ENCODE peak calls at places on chromosome 22, in six cellular contexts. One of them, this sample, is unnamed.

GRCh38 chr22:37905534-37906363 is at the start of gene MICALL1:
- DNase-seq in Peyer's patch: peak; percentile 88
- DNase-seq in psoas muscle: peak; percentile 78
- DNase-seq in heart right ventricle: peak; percentile 79
- DNase-seq in dorsolateral prefrontal cortex: peak; percentile 65
- DNase-seq in pancreas: peak; percentile 83
- DNase-seq in this sample: peak; percentile 96

GRCh38 chr22:38700271-38700788 is 413 bp downstream of the JOSD1 start:
- DNase-seq in Peyer's patch: no peak
- DNase-seq in psoas muscle: peak; percentile 79
- DNase-seq in heart right ventricle: peak; percentile 78
- DNase-seq in dorsolateral prefrontal cortex: peak; percentile 62
- DNase-seq in pancreas: peak; percentile 80
- DNase-seq in this sample: no peak

GRCh38 chr22:41940853-41941765 is 5.8 kb downstream of the CENPM start:
- DNase-seq in Peyer's patch: peak; percentile 96
- DNase-seq in psoas muscle: peak; percentile 86
- DNase-seq in heart right ventricle: peak; percentile 82
- DNase-seq in dorsolateral prefrontal cortex: peak; percentile 93
- DNase-seq in pancreas: peak; percentile 82
- DNase-seq in this sample: peak; percentile 91

GRCh38 chr22:48567213-48567975 is 1260.3 kb downstream of the BRD1 start:
- DNase-seq in Peyer's patch: no peak
- DNase-seq in psoas muscle: no peak
- DNase-seq in heart right ventricle: no peak
- DNase-seq in dorsolateral prefrontal cortex: peak; percentile 66
- DNase-seq in pancreas: no peak
- DNase-seq in this sample: no peak

GRCh38 chr22:42069801-42070516 is 653 bp downstream of the NAGA start:
- DNase-seq in Peyer's patch: peak; percentile 35
- DNase-seq in psoas muscle: no peak
- DNase-seq in heart right ventricle: no peak
- DNase-seq in dorsolateral prefrontal cortex: peak; percentile 21
- DNase-seq in pancreas: no peak
- DNase-seq in this sample: no peak

GRCh38 chr22:37163618-37164534 is 14.2 kb upstream of the IL2RB start:
- DNase-seq in Peyer's patch: peak; percentile 72
- DNase-seq in psoas muscle: no peak
- DNase-seq in heart right ventricle: no peak
- DNase-seq in dorsolateral prefrontal cortex: no peak
- DNase-seq in pancreas: no peak
- DNase-seq in this sample: no peak

GRCh38 chr22:37431811-37432707 is 4.8 kb upstream of the ELFN2 start:
- DNase-seq in Peyer's patch: no peak
- DNase-seq in psoas muscle: no peak
- DNase-seq in heart right ventricle: no peak
- DNase-seq in dorsolateral prefrontal cortex: no peak
- DNase-seq in pancreas: no peak
- DNase-seq in this sample: peak; percentile 96

GRCh38 chr22:32323513-32324164 is 34.0 kb upstream of the RFPL3 start:
- DNase-seq in Peyer's patch: no peak
- DNase-seq in psoas muscle: no peak
- DNase-seq in heart right ventricle: no peak
- DNase-seq in dorsolateral prefrontal cortex: no peak
- DNase-seq in pancreas: no peak
- DNase-seq in this sample: no peak

DNA sequence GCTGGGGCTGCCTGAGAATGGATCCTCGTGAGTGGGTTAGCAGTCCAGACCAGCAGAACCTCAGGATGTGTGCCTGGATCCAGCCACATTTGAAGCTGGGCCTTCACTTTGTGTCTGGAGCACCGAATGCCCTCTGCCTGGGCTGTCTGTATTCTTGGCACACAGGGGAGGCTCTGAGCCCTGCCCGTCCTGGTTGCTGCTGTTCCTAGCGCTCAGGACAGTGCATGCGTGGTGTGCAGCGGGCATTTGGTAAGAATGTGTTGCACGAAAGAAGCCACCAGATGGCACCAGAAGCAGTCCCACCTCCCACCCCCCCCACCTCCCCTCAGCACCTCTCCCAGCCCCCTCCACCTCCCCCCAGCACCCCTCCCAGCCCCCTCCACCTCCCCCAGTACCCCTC is 4.1 kb upstream of the MAPK11 start:
- DNase-seq in Peyer's patch: peak; percentile 77
- DNase-seq in psoas muscle: peak; percentile 55
- DNase-seq in heart right ventricle: peak; percentile 48
- DNase-seq in dorsolateral prefrontal cortex: peak; percentile 85
- DNase-seq in pancreas: no peak
- DNase-seq in this sample: peak; percentile 78
- TF ChIP-seq CTCF in Peyer's patch: peak; percentile 41
- TF ChIP-seq CTCF in psoas muscle: peak; percentile 30
- TF ChIP-seq CTCF in heart right ventricle: peak; percentile 15
- TF ChIP-seq CTCF in dorsolateral prefrontal cortex: peak; percentile 38
- TF ChIP-seq CTCF in pancreas: peak; percentile 5
- TF ChIP-seq CTCF in this sample: peak; percentile 12

GRCh38 chr22:26901228-26901816 is 243.9 kb downstream of the MIAT start:
- DNase-seq in Peyer's patch: no peak
- DNase-seq in psoas muscle: no peak
- DNase-seq in heart right ventricle: no peak
- DNase-seq in dorsolateral prefrontal cortex: no peak
- DNase-seq in pancreas: no peak
- DNase-seq in this sample: no peak

GRCh38 chr22:26904483-26904882 is 247.1 kb downstream of the MIAT start:
- DNase-seq in Peyer's patch: no peak
- DNase-seq in psoas muscle: no peak
- DNase-seq in heart right ventricle: no peak
- DNase-seq in dorsolateral prefrontal cortex: no peak
- DNase-seq in pancreas: no peak
- DNase-seq in this sample: no peak

GRCh38 chr22:26905076-26905475 is 247.7 kb downstream of the MIAT start:
- DNase-seq in Peyer's patch: no peak
- DNase-seq in psoas muscle: no peak
- DNase-seq in heart right ventricle: no peak
- DNase-seq in dorsolateral prefrontal cortex: no peak
- DNase-seq in pancreas: no peak
- DNase-seq in this sample: no peak

GRCh38 chr22:26903030-26903856 is 245.9 kb downstream of the MIAT start:
- DNase-seq in Peyer's patch: peak; percentile 54
- DNase-seq in psoas muscle: no peak
- DNase-seq in heart right ventricle: no peak
- DNase-seq in dorsolateral prefrontal cortex: no peak
- DNase-seq in pancreas: no peak
- DNase-seq in this sample: no peak

GRCh38 chr22:26902401-26903029 is 245.1 kb downstream of the MIAT start:
- DNase-seq in Peyer's patch: no peak
- DNase-seq in psoas muscle: no peak
- DNase-seq in heart right ventricle: no peak
- DNase-seq in dorsolateral prefrontal cortex: no peak
- DNase-seq in pancreas: no peak
- DNase-seq in this sample: no peak
- H3K4me3 ChIP-seq in Peyer's patch: peak overlapping the region; percentile 27
- H3K4me3 ChIP-seq in psoas muscle: no peak overlapping the region
- H3K4me3 ChIP-seq in heart right ventricle: peak overlapping the region; percentile 15
- H3K4me3 ChIP-seq in dorsolateral prefrontal cortex: peak overlapping the region; percentile 59
- H3K4me3 ChIP-seq in pancreas: no peak overlapping the region
- H3K4me3 ChIP-seq in this sample: no peak overlapping the region

DNA sequence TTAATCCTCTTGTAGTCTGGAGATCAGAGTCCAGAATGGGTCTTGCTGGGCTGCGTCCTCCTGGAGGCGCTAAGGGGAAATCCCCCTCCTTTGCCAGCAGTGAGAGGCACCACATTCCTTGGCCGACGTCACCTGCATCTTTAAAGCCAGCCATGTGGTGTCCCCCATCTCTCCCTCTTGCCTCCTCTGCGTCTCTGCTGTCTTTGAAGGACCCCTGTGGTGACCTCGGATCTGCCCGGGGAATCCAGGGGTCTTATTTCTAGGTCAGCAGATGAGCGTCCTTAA is 27.2 kb upstream of the PARVB start:
- DNase-seq in Peyer's patch: no peak
- DNase-seq in psoas muscle: no peak
- DNase-seq in heart right ventricle: no peak
- DNase-seq in dorsolateral prefrontal cortex: no peak
- DNase-seq in pancreas: no peak
- DNase-seq in this sample: no peak
- TF ChIP-seq CTCF in Peyer's patch: no peak
- TF ChIP-seq CTCF in psoas muscle: no peak
- TF ChIP-seq CTCF in heart right ventricle: no peak
- TF ChIP-seq CTCF in dorsolateral prefrontal cortex: no peak
- TF ChIP-seq CTCF in pancreas: no peak
- TF ChIP-seq CTCF in this sample: no peak

GRCh38 chr22:50085211-50085999 is at the start of gene MLC1:
- DNase-seq in Peyer's patch: no peak
- DNase-seq in psoas muscle: no peak
- DNase-seq in heart right ventricle: no peak
- DNase-seq in dorsolateral prefrontal cortex: no peak
- DNase-seq in pancreas: no peak
- DNase-seq in this sample: no peak

GRCh38 chr22:50082961-50083461 is 2.2 kb downstream of the MLC1 start:
- DNase-seq in Peyer's patch: peak; percentile 70
- DNase-seq in psoas muscle: no peak
- DNase-seq in heart right ventricle: no peak
- DNase-seq in dorsolateral prefrontal cortex: no peak
- DNase-seq in pancreas: no peak
- DNase-seq in this sample: no peak

GRCh38 chr22:50083462-50084081 is 1.7 kb downstream of the MLC1 start:
- DNase-seq in Peyer's patch: no peak
- DNase-seq in psoas muscle: no peak
- DNase-seq in heart right ventricle: no peak
- DNase-seq in dorsolateral prefrontal cortex: no peak
- DNase-seq in pancreas: no peak
- DNase-seq in this sample: no peak

GRCh38 chr22:50084570-50084969 is 656 bp downstream of the MLC1 start:
- DNase-seq in Peyer's patch: no peak
- DNase-seq in psoas muscle: no peak
- DNase-seq in heart right ventricle: no peak
- DNase-seq in dorsolateral prefrontal cortex: no peak
- DNase-seq in pancreas: no peak
- DNase-seq in this sample: no peak

DNA sequence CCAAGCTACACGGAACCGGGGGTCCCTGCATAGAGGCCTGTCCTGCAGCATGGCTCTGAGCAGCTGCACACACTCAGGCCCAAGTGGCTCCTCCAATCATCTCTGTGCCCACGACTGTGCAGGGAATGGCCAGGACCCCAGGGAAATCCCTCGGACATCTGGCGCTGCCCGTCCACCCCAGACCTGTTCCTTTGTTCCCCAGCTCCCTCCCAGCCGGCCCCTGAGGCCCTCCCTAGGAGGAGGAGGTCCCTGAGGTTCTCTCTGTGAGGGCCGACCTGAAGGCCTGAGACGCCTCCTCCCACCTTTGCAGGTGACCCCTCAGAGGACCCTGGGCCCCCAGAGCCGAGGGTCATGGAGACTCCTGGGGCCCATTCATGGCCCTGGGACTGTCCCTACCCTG is 1.1 kb downstream of the MLC1 start:
- DNase-seq in Peyer's patch: no peak
- DNase-seq in psoas muscle: no peak
- DNase-seq in heart right ventricle: no peak
- DNase-seq in dorsolateral prefrontal cortex: no peak
- DNase-seq in pancreas: no peak
- DNase-seq in this sample: no peak
- H3K4me3 ChIP-seq in Peyer's patch: no peak overlapping the region
- H3K4me3 ChIP-seq in psoas muscle: no peak overlapping the region
- H3K4me3 ChIP-seq in heart right ventricle: no peak overlapping the region
- H3K4me3 ChIP-seq in dorsolateral prefrontal cortex: no peak overlapping the region
- H3K4me3 ChIP-seq in pancreas: no peak overlapping the region
- H3K4me3 ChIP-seq in this sample: no peak overlapping the region

GRCh38 chr22:45689195-45689594 is 17.6 kb downstream of the ATXN10 start:
- DNase-seq in Peyer's patch: no peak
- DNase-seq in psoas muscle: no peak
- DNase-seq in heart right ventricle: no peak
- DNase-seq in dorsolateral prefrontal cortex: no peak
- DNase-seq in pancreas: no peak
- DNase-seq in this sample: no peak

GRCh38 chr22:45684752-45685359 is 13.2 kb downstream of the ATXN10 start:
- DNase-seq in Peyer's patch: no peak
- DNase-seq in psoas muscle: no peak
- DNase-seq in heart right ventricle: no peak
- DNase-seq in dorsolateral prefrontal cortex: no peak
- DNase-seq in pancreas: no peak
- DNase-seq in this sample: no peak

GRCh38 chr22:45688606-45689080 is 17.0 kb downstream of the ATXN10 start:
- DNase-seq in Peyer's patch: no peak
- DNase-seq in psoas muscle: no peak
- DNase-seq in heart right ventricle: no peak
- DNase-seq in dorsolateral prefrontal cortex: peak; percentile 13
- DNase-seq in pancreas: no peak
- DNase-seq in this sample: peak; percentile 80

GRCh38 chr22:45686004-45686403 is 14.4 kb downstream of the ATXN10 start:
- DNase-seq in Peyer's patch: no peak
- DNase-seq in psoas muscle: no peak
- DNase-seq in heart right ventricle: no peak
- DNase-seq in dorsolateral prefrontal cortex: no peak
- DNase-seq in pancreas: no peak
- DNase-seq in this sample: peak; percentile 73

DNA sequence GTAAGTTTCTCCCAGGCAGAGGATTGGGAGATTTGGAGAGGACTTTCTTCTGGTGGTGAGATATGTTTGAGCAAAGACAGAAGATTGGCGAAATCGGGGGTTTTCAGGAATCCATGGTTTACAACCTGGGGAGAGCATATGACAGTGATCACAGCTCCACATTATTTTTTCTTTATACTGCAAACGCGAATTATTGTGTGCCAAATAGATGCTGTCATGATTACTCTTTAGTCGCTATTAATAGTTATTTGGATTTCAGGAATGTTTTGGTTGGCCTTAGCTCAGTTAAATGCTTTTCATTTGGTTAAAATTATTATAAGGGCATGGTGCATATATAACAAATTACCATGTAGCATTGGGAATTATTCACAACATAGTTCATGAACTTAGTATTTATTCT is 15.2 kb downstream of the ATXN10 start:
- DNase-seq in Peyer's patch: no peak
- DNase-seq in psoas muscle: no peak
- DNase-seq in heart right ventricle: no peak
- DNase-seq in dorsolateral prefrontal cortex: no peak
- DNase-seq in pancreas: no peak
- DNase-seq in this sample: peak; percentile 52
- TF ChIP-seq CTCF in Peyer's patch: no peak
- TF ChIP-seq CTCF in psoas muscle: no peak
- TF ChIP-seq CTCF in heart right ventricle: no peak
- TF ChIP-seq CTCF in dorsolateral prefrontal cortex: no peak
- TF ChIP-seq CTCF in pancreas: no peak
- TF ChIP-seq CTCF in this sample: no peak

GRCh38 chr22:24160546-24160945 is 20.7 kb upstream of the SUSD2 start:
- DNase-seq in Peyer's patch: no peak
- DNase-seq in psoas muscle: no peak
- DNase-seq in heart right ventricle: no peak
- DNase-seq in dorsolateral prefrontal cortex: no peak
- DNase-seq in pancreas: no peak
- DNase-seq in this sample: no peak

GRCh38 chr22:24159650-24160049 is 21.6 kb upstream of the SUSD2 start:
- DNase-seq in Peyer's patch: no peak
- DNase-seq in psoas muscle: no peak
- DNase-seq in heart right ventricle: no peak
- DNase-seq in dorsolateral prefrontal cortex: no peak
- DNase-seq in pancreas: no peak
- DNase-seq in this sample: no peak

GRCh38 chr22:24162377-24162927 is 18.8 kb upstream of the SUSD2 start:
- DNase-seq in Peyer's patch: no peak
- DNase-seq in psoas muscle: no peak
- DNase-seq in heart right ventricle: no peak
- DNase-seq in dorsolateral prefrontal cortex: no peak
- DNase-seq in pancreas: no peak
- DNase-seq in this sample: no peak

GRCh38 chr22:24161485-24161884 is 19.8 kb upstream of the SUSD2 start:
- DNase-seq in Peyer's patch: no peak
- DNase-seq in psoas muscle: no peak
- DNase-seq in heart right ventricle: no peak
- DNase-seq in dorsolateral prefrontal cortex: no peak
- DNase-seq in pancreas: no peak
- DNase-seq in this sample: no peak

GRCh38 chr22:24161909-24162308 is 19.4 kb upstream of the SUSD2 start:
- DNase-seq in Peyer's patch: no peak
- DNase-seq in psoas muscle: peak; percentile 51
- DNase-seq in heart right ventricle: no peak
- DNase-seq in dorsolateral prefrontal cortex: peak; percentile 92
- DNase-seq in pancreas: peak; percentile 68
- DNase-seq in this sample: no peak
- H3K4me3 ChIP-seq in Peyer's patch: no peak overlapping the region
- H3K4me3 ChIP-seq in psoas muscle: no peak overlapping the region
- H3K4me3 ChIP-seq in heart right ventricle: no peak overlapping the region
- H3K4me3 ChIP-seq in dorsolateral prefrontal cortex: no peak overlapping the region
- H3K4me3 ChIP-seq in pancreas: no peak overlapping the region
- H3K4me3 ChIP-seq in this sample: no peak overlapping the region

This sample was measured in foreskin fibroblast.